ENCODE peak calls at places on chromosome 2, in four cellular contexts. One of them, this sample, is unnamed.

GRCh38 chr2:237920673-237921072 is 46.1 kb upstream of the UBE2F start:
- DNase-seq in lung: no peak
- DNase-seq in PC-9: no peak
- DNase-seq in CD8-positive, alpha-beta T cell: no peak
- DNase-seq in this sample: no peak

GRCh38 chr2:218432676-218433365 is 13.9 kb downstream of the VIL1 start:
- DNase-seq in lung: no peak
- DNase-seq in PC-9: no peak
- DNase-seq in CD8-positive, alpha-beta T cell: no peak
- DNase-seq in this sample: no peak

GRCh38 chr2:30862054-30862651 is 54.9 kb upstream of the CAPN13 start:
- DNase-seq in CD8-positive, alpha-beta T cell: peak
- DNase-seq in PC-9: peak
- DNase-seq in lung: peak
- DNase-seq in this sample: peak

GRCh38 chr2:197813093-197813787 is 8.8 kb downstream of the PLCL1 start:
- DNase-seq in PC-9: no peak
- DNase-seq in lung: no peak
- DNase-seq in CD8-positive, alpha-beta T cell: no peak
- DNase-seq in this sample: no peak

GRCh38 chr2:82790277-82791021 is 1668.6 kb downstream of the SUCLG1 start:
- DNase-seq in lung: no peak
- DNase-seq in PC-9: peak
- DNase-seq in CD8-positive, alpha-beta T cell: no peak
- DNase-seq in this sample: no peak

GRCh38 chr2:54459037-54459441 is 2.9 kb downstream of the SPTBN1 start:
- DNase-seq in lung: no peak
- DNase-seq in CD8-positive, alpha-beta T cell: no peak
- DNase-seq in PC-9: no peak
- DNase-seq in this sample: no peak

GRCh38 chr2:113707106-113707505 is 49.3 kb downstream of the SLC35F5 start:
- DNase-seq in PC-9: no peak
- DNase-seq in CD8-positive, alpha-beta T cell: no peak
- DNase-seq in lung: no peak
- DNase-seq in this sample: no peak

GRCh38 chr2:206464597-206464996 is 21.3 kb downstream of the ADAM23 start:
- DNase-seq in CD8-positive, alpha-beta T cell: no peak
- DNase-seq in lung: no peak
- DNase-seq in PC-9: no peak
- DNase-seq in this sample: no peak

GRCh38 chr2:191333911-191334357 is 88.7 kb downstream of the MYO1B start:
- DNase-seq in CD8-positive, alpha-beta T cell: no peak
- DNase-seq in lung: no peak
- DNase-seq in PC-9: no peak
- DNase-seq in this sample: no peak

GRCh38 chr2:36672199-36672598 is 24.3 kb upstream of the VIT start:
- DNase-seq in CD8-positive, alpha-beta T cell: no peak
- DNase-seq in lung: no peak
- DNase-seq in PC-9: no peak
- DNase-seq in this sample: no peak

GRCh38 chr2:227127236-227127635 is 36.8 kb downstream of the COL4A4 start:
- DNase-seq in CD8-positive, alpha-beta T cell: no peak
- DNase-seq in lung: no peak
- DNase-seq in PC-9: no peak
- DNase-seq in this sample: no peak

GRCh38 chr2:173171924-173172643 is 96.4 kb downstream of the MAP3K20 start:
- DNase-seq in CD8-positive, alpha-beta T cell: no peak
- DNase-seq in PC-9: no peak
- DNase-seq in lung: no peak
- DNase-seq in this sample: no peak

DNA sequence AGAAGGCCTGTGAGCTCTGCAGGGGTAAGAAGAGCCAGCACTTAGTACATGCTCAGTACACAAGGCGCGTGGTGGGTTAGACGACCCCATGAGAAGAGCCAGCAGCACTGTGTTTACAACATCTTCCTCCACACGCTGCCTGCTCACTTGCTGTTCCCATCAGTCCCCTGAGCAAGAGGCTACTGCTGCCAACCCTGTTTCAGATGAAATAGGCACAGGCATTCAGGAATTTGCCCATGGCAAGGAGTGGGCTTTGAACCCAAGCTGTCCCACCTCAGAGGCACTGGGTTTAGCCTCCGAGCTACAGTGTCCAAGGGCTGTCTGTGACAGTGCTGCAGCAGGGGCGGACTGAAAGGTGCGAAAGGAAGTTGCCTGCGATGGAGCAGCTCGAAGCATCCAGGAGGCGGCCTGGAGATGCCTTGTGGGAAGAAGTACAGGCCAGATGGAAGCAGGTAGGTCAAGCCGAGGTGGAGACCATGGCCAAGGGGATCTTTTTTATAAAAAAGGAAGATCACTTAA is 121.5 kb upstream of the PXDN start:
- DNase-seq in lung: no peak
- DNase-seq in PC-9: no peak
- DNase-seq in CD8-positive, alpha-beta T cell: no peak
- DNase-seq in this sample: no peak
- TF ChIP-seq CTCF in lung: no peak
- TF ChIP-seq CTCF in PC-9: no peak
- TF ChIP-seq CTCF in CD8-positive, alpha-beta T cell: no peak
- TF ChIP-seq CTCF in this sample: no peak

GRCh38 chr2:180733330-180733729 is 247.1 kb upstream of the UBE2E3 start:
- DNase-seq in lung: no peak
- DNase-seq in PC-9: no peak
- DNase-seq in CD8-positive, alpha-beta T cell: no peak
- DNase-seq in this sample: no peak
- TF ChIP-seq CTCF in lung: no peak
- TF ChIP-seq CTCF in PC-9: no peak
- TF ChIP-seq CTCF in CD8-positive, alpha-beta T cell: no peak
- TF ChIP-seq CTCF in this sample: no peak

DNA sequence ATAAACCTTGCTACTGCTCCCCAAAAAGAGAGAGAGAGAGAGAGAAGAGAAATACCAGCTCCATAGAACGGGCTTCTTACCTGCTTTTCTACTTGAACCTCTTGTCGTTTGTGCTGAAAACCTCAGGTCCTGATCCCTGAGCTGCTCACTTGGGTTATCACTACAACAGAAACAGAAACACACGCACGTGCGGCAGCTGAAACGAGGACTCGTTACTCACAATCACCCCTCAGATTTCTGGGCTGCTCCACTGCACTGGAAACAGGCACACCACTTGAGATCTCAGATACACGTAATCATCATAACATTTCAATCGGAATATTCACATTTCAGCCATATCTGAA is 48.2 kb upstream of the GPC1 start:
- DNase-seq in CD8-positive, alpha-beta T cell: no peak
- DNase-seq in lung: no peak
- DNase-seq in PC-9: no peak
- DNase-seq in this sample: no peak
- TF ChIP-seq CTCF in CD8-positive, alpha-beta T cell: no peak
- TF ChIP-seq CTCF in lung: no peak
- TF ChIP-seq CTCF in PC-9: peak
- TF ChIP-seq CTCF in this sample: no peak

DNA sequence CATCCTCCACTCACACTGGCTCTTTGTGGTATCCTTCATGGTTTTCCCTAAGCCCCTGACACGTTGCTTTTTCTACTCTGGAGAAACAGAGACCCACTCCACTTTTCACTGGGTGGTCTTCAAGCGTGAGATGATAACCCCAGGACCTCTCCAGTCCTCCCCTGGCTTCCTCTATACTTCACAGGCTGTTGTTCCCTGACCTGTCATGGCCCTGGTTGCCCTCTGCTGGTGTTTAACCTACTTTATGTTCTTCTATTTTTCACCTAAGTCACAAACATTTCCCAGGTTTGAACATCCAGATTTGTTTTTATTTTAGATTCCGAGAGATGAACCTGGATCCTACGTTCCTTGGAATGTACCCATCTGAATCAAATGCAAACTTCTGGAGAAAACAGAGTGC is 84.5 kb downstream of the AOX1 start:
- DNase-seq in lung: no peak
- DNase-seq in CD8-positive, alpha-beta T cell: no peak
- DNase-seq in PC-9: no peak
- DNase-seq in this sample: no peak
- TF ChIP-seq CTCF in lung: no peak
- TF ChIP-seq CTCF in CD8-positive, alpha-beta T cell: no peak
- TF ChIP-seq CTCF in PC-9: peak
- TF ChIP-seq CTCF in this sample: no peak